ENCODE peak calls at places on chromosomes 2 and 18, in eight cellular contexts. X, Z, R, P, E, V, Q and G are unnamed samples.
A peak's percentile ranks its signal among the peaks of the same experiment; 100 is the strongest.

GRCh38 chr2:71555798-71556454 is 102.6 kb downstream of the DYSF start:
- DNase-seq in E (peak; percentile 27), P (no peak), V (no peak), Q (peak; percentile 57), Z (no peak), R (no peak), X (no peak), G (no peak)

GRCh38 chr18:39951321-39951720 is 2003.7 kb upstream of the PIK3C3 start:
- DNase-seq in E (no peak), P (no peak), V (no peak), Z (no peak), R (no peak), Q (no peak), X (no peak), G (no peak)

GRCh38 chr2:178229927-178230326 is 35.6 kb downstream of the OSBPL6 start:
- DNase-seq in Z (no peak), Q (no peak), P (no peak), X (peak; percentile 33), R (no peak), E (no peak), V (no peak), G (no peak)

GRCh38 chr2:20744366-20745335 is 77.7 kb downstream of the GDF7 start:
- DNase-seq in X (no peak), V (peak; percentile 42), E (no peak), P (no peak), Q (no peak), Z (no peak), R (no peak), G (no peak)

GRCh38 chr2:61862085-61862484 is 8.2 kb upstream of the FAM161A start:
- DNase-seq in E (no peak), P (no peak), Z (no peak), V (no peak), X (no peak), Q (no peak), R (no peak), G (no peak)

GRCh38 chr2:50751255-50752069 is 280.5 kb downstream of the NRXN1 start:
- DNase-seq in R (no peak), X (peak; percentile 15), P (no peak), Q (no peak), E (no peak), V (no peak), Z (no peak), G (no peak)

GRCh38 chr18:57910817-57911216 is 107.7 kb upstream of the ATP8B1 start:
- DNase-seq in R (no peak), E (no peak), V (no peak), P (no peak), Q (no peak), X (no peak), Z (peak; percentile 47), G (no peak)

GRCh38 chr2:16656784-16657391 is 8.7 kb downstream of the CYRIA start:
- DNase-seq in R (no peak), V (peak; percentile 83), Q (no peak), X (no peak), E (peak; percentile 85), Z (no peak), P (no peak), G (peak; percentile 71)

GRCh38 chr18:49019446-49020045 is 68.8 kb upstream of the SMAD7 start:
- DNase-seq in X (no peak), R (no peak), E (no peak), Z (no peak), P (no peak), Q (no peak), V (peak; percentile 9), G (peak; percentile 21)

GRCh38 chr2:219402665-219403515 is 15.2 kb upstream of the DNPEP start:
- DNase-seq in P (peak; percentile 38), X (peak; percentile 92), V (no peak), Z (peak; percentile 73), R (peak; percentile 75), E (peak; percentile 78), Q (peak; percentile 71), G (peak; percentile 76)

GRCh38 chr2:19046986-19047780 is 311.2 kb downstream of the OSR1 start:
- DNase-seq in P (no peak), E (no peak), V (peak; percentile 31), R (peak; percentile 61), Q (no peak), Z (no peak), X (peak; percentile 56), G (no peak)

GRCh38 chr2:97965146-97965545 is 30.6 kb downstream of the TMEM131 start:
- DNase-seq in Q (peak; percentile 54), V (no peak), X (no peak), Z (no peak), E (no peak), P (no peak), R (no peak), G (no peak)

DNA sequence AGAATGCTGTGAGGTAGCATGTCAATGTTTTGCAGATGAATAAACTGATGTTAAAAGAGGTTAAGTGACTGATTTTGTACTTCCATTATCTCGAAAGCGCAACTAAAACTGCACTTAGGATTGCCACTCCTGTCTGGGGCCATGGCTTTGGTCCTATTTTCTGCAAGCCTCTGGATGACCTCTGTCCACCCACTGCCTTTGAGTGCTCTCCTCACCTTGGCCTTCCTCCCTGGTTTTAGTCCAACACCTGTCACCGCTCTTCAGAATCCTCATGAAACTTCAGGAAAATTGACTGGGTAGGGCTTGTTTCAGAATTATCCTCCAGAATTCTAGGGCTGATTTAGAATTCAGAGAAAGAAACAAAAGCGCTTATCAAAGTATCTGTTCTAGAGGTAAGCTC is 51.1 kb upstream of the HNMT start:
- DNase-seq in Q (no peak), Z (no peak), X (no peak), E (no peak), R (no peak), V (no peak), P (no peak), G (no peak)
- H3K27ac ChIP-seq in Q (no peak overlapping the region), Z (no peak overlapping the region), X (no peak overlapping the region), E (no peak overlapping the region), R (no peak overlapping the region), V (no peak overlapping the region), P (no peak overlapping the region), G (no peak overlapping the region)

DNA sequence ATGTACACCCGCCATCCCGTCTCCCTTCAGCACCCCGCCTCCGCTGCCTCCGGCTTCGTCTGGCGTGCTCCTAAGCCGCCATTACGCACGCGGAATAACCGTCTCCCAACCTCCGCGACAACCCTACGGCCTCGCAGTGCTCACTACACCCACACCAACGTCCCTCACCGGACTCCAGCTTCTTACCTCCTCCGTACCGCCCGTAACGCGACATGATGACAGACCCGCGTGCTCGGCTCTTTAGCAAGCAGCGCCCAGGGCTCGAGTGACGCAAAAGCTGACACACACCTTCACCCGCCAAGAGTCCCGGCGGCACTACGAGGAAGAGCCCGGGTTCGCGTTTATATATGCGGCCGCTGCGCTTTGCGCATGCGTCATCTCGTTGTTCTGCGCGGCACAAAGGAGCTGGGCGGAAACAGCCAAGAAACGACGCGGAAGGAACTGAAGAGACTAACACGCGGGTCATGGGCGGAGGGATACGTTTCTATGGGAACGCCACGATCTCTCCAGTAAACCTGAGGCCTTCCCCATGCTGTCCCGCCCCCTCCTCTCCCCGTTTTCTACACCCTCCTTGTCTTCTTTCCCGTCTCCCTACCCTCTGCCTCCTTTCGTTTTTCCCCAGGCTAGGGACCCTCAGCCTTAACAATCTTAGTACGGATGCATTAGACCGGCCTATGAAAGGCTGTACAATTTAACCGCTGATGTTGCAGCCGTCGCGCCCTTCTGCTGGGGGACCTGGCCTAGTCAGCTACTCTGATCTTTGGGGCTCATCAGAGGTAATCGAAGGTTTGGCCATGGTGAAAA is at the start of gene SRSF7:
- DNase-seq in Z (peak; percentile 91), V (peak; percentile 93), X (peak; percentile 100), E (peak; percentile 99), Q (peak; percentile 98), P (peak; percentile 97), R (peak; percentile 98), G (peak; percentile 98)
- H3K4me1 ChIP-seq in Z (no peaks in the 10 kb centered on the region), V (no peaks in the 10 kb centered on the region), X (peaks cover 31% of the 10 kb centered on the region), E (no peaks in the 10 kb centered on the region), Q (peaks cover 14% of the 10 kb centered on the region), P (peaks cover 10% of the 10 kb centered on the region), R (peaks cover 42% of the 10 kb centered on the region), G (peaks cover 19% of the 10 kb centered on the region)

GRCh38 chr2:9142551-9143263 is 63.9 kb upstream of the ASAP2 start:
- DNase-seq in Z (peak; percentile 97), R (peak; percentile 87), P (peak; percentile 70), Q (peak; percentile 87), V (no peak), E (peak; percentile 94), X (peak; percentile 91), G (peak; percentile 82)

GRCh38 chr2:9143264-9143815 is 63.3 kb upstream of the ASAP2 start:
- DNase-seq in V (no peak), X (peak; percentile 21), Z (no peak), Q (no peak), E (no peak), R (no peak), P (no peak), G (no peak)

GRCh38 chr2:9145109-9145751 is 61.4 kb upstream of the ASAP2 start:
- DNase-seq in E (no peak), V (no peak), P (no peak), Q (no peak), X (peak; percentile 93), Z (no peak), R (no peak), G (peak; percentile 48)

GRCh38 chr2:9144617-9145016 is 62.0 kb upstream of the ASAP2 start:
- DNase-seq in V (no peak), X (peak; percentile 53), P (no peak), Z (no peak), R (no peak), E (no peak), Q (no peak), G (no peak)

DNA sequence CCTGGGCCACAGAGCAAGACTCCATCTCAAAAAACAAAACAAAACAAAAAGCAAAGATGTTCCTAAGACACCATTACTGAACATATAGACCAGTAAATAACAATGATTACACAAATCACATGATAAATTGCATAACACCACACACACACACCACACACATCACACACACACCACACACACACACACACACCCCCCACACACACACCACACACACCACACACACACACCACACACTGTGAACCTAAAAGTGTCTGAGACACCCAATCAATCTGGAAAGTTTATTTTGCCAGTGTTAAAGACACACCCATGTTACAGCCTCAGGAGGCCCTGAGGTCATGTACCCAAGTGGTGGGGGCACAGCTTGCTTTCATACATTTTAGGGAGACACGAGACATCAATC is 62.6 kb upstream of the ASAP2 start:
- DNase-seq in Z (no peak), P (no peak), X (peak; percentile 29), R (no peak), E (no peak), V (no peak), Q (no peak), G (no peak)
- H3K27ac ChIP-seq in Z (no peak overlapping the region), P (no peak overlapping the region), X (no peak overlapping the region), R (no peak overlapping the region), E (no peak overlapping the region), V (no peak overlapping the region), Q (no peak overlapping the region), G (no peak overlapping the region)

GRCh38 chr2:6475155-6475940 is 390.4 kb downstream of the CMPK2 start:
- DNase-seq in R (no peak), P (no peak), V (peak; percentile 43), Q (no peak), Z (no peak), X (no peak), E (no peak), G (no peak)

GRCh38 chr2:6470518-6470917 is 395.2 kb downstream of the CMPK2 start:
- DNase-seq in V (no peak), Z (no peak), E (no peak), Q (no peak), P (no peak), R (no peak), X (no peak), G (no peak)

GRCh38 chr2:6480514-6480913 is 385.2 kb downstream of the CMPK2 start:
- DNase-seq in R (no peak), Z (no peak), P (no peak), X (no peak), E (no peak), V (no peak), Q (no peak), G (no peak)

GRCh38 chr2:6471419-6471818 is 394.3 kb downstream of the CMPK2 start:
- DNase-seq in P (no peak), X (no peak), Z (no peak), R (no peak), E (no peak), V (no peak), Q (no peak), G (no peak)

GRCh38 chr2:6474368-6475140 is 391.2 kb downstream of the CMPK2 start:
- DNase-seq in E (no peak), Q (no peak), R (no peak), V (peak; percentile 16), P (no peak), X (no peak), Z (no peak), G (no peak)
- H3K4me1 ChIP-seq in E (no peaks in the 10 kb centered on the region), Q (no peaks in the 10 kb centered on the region), R (no peaks in the 10 kb centered on the region), V (peaks cover 27% of the 10 kb centered on the region), P (no peaks in the 10 kb centered on the region), X (peaks cover 18% of the 10 kb centered on the region), Z (no peaks in the 10 kb centered on the region), G (no peaks in the 10 kb centered on the region)